ENCODE peak calls at places on chromosomes 5 and 9, in six cellular contexts. D, H, B, K, M and E are unnamed samples.

GRCh38 chr9:78004478-78005229 is 27.0 kb downstream of the GNAQ start:
- DNase-seq in D (no peak), K (no peak), H (peak), B (peak), M (no peak), E (no peak)

GRCh38 chr9:21465859-21466518 is 16.1 kb downstream of the IFNE start:
- DNase-seq in K (no peak), B (peak), D (peak), M (no peak), H (no peak), E (peak)

GRCh38 chr9:129362287-129363098 is 184.4 kb upstream of the IER5L start:
- DNase-seq in B (no peak), K (no peak), D (no peak), M (no peak), H (peak), E (no peak)

GRCh38 chr9:87518702-87519335 is 21.2 kb downstream of the DAPK1 start:
- DNase-seq in M (peak), D (no peak), H (peak), K (no peak), B (no peak), E (peak)

GRCh38 chr9:115296831-115297565 is 179.0 kb upstream of the TNC start:
- DNase-seq in B (no peak), H (no peak), K (peak), M (no peak), D (no peak), E (no peak)

GRCh38 chr5:52948418-52949076 is 40.6 kb upstream of the ITGA2 start:
- DNase-seq in K (peak), D (peak), H (peak), M (peak), B (peak), E (peak)

GRCh38 chr5:150618588-150619281 is 21.7 kb upstream of the SYNPO start:
- DNase-seq in M (no peak), B (no peak), D (no peak), K (no peak), H (peak), E (peak)

GRCh38 chr9:105415344-105415980 is 32.4 kb upstream of the FSD1L start:
- DNase-seq in H (peak), B (peak), K (peak), M (peak), D (peak), E (peak)

GRCh38 chr5:6712136-6712581 is 1.1 kb upstream of the TENT4A start:
- DNase-seq in M (no peak), K (peak), B (peak), D (peak), H (peak), E (peak)

GRCh38 chr9:16100596-16101091 is 547.8 kb downstream of the CCDC171 start:
- DNase-seq in D (no peak), B (no peak), M (peak), K (peak), H (peak), E (peak)

GRCh38 chr5:82595083-82595482 is 316.9 kb upstream of the RPS23 start:
- DNase-seq in D (no peak), H (peak), B (no peak), M (no peak), K (no peak), E (no peak)

GRCh38 chr9:84694248-84694647 is 24.7 kb downstream of the NTRK2 start:
- DNase-seq in K (no peak), M (no peak), B (no peak), D (peak), H (no peak), E (no peak)

GRCh38 chr9:83451308-83451707 is 86.9 kb downstream of the FRMD3 start:
- DNase-seq in D (no peak), K (no peak), H (no peak), B (no peak), M (no peak), E (no peak)

GRCh38 chr5:98424681-98425454 is 348.6 kb upstream of the RGMB start:
- DNase-seq in H (no peak), D (no peak), B (no peak), K (no peak), M (peak), E (peak)

GRCh38 chr5:96114736-96115466 is 153.2 kb upstream of the ELL2 start:
- DNase-seq in M (no peak), H (no peak), B (no peak), K (no peak), D (no peak), E (peak)

GRCh38 chr9:85401998-85402397 is 339.8 kb downstream of the AGTPBP1 start:
- DNase-seq in D (no peak), H (no peak), K (no peak), B (no peak), M (no peak), E (no peak)

GRCh38 chr5:124060010-124060409 is 548.0 kb downstream of the CSNK1G3 start:
- DNase-seq in H (no peak), D (no peak), B (no peak), K (no peak), M (no peak), E (no peak)

GRCh38 chr9:131755541-131756198 is 15.8 kb upstream of the RAPGEF1 start:
- DNase-seq in M (peak), B (peak), K (peak), D (peak), H (peak), E (peak)

GRCh38 chr5:54021413-54022155 is 288.8 kb downstream of the ARL15 start:
- DNase-seq in H (no peak), K (no peak), M (no peak), D (no peak), B (no peak), E (peak)

GRCh38 chr9:134942011-134942410 is 24.3 kb upstream of the FCN1 start:
- DNase-seq in H (no peak), M (no peak), B (no peak), K (no peak), D (no peak), E (no peak)

GRCh38 chr5:145903113-145903512 is 30.3 kb upstream of the GRXCR2 start:
- DNase-seq in D (no peak), M (no peak), H (no peak), K (no peak), B (peak), E (no peak)

GRCh38 chr9:79184821-79185220 is 386.9 kb upstream of the TLE4 start:
- DNase-seq in H (no peak), B (no peak), K (no peak), M (no peak), D (no peak), E (peak)

GRCh38 chr5:96344678-96345612 is 88.1 kb downstream of the PCSK1 start:
- DNase-seq in D (peak), B (peak), H (peak), K (no peak), M (no peak), E (peak)

GRCh38 chr5:91885291-91886265 is 502.5 kb upstream of the ARRDC3 start:
- DNase-seq in B (no peak), M (no peak), D (no peak), H (no peak), K (no peak), E (no peak)

GRCh38 chr5:177066227-177066626 is 20.5 kb upstream of the FGFR4 start:
- DNase-seq in D (no peak), M (no peak), K (no peak), B (no peak), H (no peak), E (no peak)

GRCh38 chr9:6598249-6598725 is 47.2 kb downstream of the GLDC start:
- DNase-seq in B (no peak), D (peak), K (no peak), M (no peak), H (no peak), E (no peak)

GRCh38 chr5:15499528-15500325 is at the start of gene FBXL7:
- DNase-seq in D (peak), K (peak), M (peak), B (peak), H (peak), E (peak)

GRCh38 chr5:168226012-168226411 is 65.4 kb upstream of the WWC1 start:
- DNase-seq in K (no peak), H (no peak), D (no peak), B (no peak), M (no peak), E (no peak)

GRCh38 chr5:159448-160172 is 31.7 kb upstream of the LRRC14B start:
- DNase-seq in H (no peak), M (no peak), B (no peak), D (no peak), K (peak), E (peak)

GRCh38 chr5:27313549-27313948 is 275.2 kb upstream of the CDH9 start:
- DNase-seq in K (no peak), H (no peak), M (no peak), B (no peak), D (no peak), E (no peak)

GRCh38 chr5:27316283-27316675 is 277.9 kb upstream of the CDH9 start:
- DNase-seq in K (no peak), H (no peak), B (peak), D (no peak), M (no peak), E (peak)

GRCh38 chr5:27312291-27312690 is 273.9 kb upstream of the CDH9 start:
- DNase-seq in D (no peak), K (no peak), H (no peak), B (no peak), M (no peak), E (no peak)

GRCh38 chr5:27318701-27319100 is 280.3 kb upstream of the CDH9 start:
- DNase-seq in D (no peak), H (no peak), M (no peak), B (no peak), K (no peak), E (peak)

DNA sequence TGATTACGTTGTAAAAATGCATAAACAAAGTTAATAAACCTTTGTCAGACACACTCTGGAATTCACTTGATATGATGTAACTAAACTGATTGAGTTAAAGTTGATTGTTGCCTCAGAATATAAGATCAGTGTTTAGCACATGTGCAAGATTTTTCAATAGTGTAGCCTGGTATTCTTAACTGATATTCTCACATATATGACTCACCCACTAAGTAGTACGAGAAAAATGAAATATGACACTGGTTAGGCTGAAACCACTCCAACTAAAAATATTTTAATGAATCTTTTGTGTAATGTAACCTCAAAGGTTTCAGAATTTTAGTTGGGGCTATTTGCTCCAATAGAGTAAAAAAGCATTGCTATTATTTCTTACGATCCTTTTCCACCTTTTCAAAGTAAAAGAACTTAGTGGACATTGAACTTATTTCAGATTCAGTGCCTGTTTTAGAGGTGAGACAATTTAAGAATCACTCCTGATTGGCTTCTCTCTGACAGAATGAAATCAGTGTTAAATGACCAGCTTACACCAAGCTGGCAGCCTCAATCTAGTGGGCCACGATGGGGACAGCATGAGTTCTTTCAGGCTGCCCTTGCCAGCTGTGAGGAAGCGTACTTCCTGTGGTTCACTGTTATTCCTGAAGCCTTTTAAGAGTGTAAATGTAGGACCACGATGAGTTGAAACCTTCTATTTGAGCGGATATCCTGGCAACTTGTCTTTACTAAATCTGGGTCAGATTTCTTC is 277.3 kb upstream of the CDH9 start:
- DNase-seq in H (no peak), D (no peak), K (no peak), M (no peak), B (no peak), E (peak)
- H3K4me3 ChIP-seq in H (no peak), D (no peak), K (no peak), M (no peak), B (no peak), E (no peak)

DNA sequence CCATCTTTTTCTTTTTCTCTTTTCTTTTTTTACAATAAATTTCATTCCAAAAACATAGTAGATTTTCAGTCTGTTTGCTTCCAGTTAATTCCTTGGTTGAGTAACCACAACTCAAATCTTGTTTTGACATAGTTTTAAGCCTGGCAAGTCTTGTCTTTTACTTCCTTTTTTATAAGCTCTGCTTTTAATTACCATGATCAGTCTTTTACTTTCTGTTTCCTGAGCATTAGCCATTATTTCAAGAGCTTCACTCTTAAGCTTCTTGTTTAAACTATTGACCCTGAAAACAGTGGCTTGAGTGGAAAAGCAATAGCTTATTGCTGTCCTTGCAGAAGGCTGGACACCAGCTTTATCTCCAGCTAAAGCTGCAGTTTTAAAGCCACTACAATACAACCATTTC is 1363.3 kb downstream of the MAT2B start:
- DNase-seq in M (no peak), D (peak), H (no peak), K (no peak), B (no peak), E (no peak)
- TF ChIP-seq CTCF in M (no peak), D (no peak), H (no peak), K (no peak), B (no peak), E (no peak)

GRCh38 chr5:140318778-140319177 is 15.9 kb upstream of the PFDN1 start:
- DNase-seq in M (no peak), D (no peak), K (no peak), B (no peak), H (no peak), E (no peak)

GRCh38 chr5:140321796-140322195 is 18.9 kb upstream of the PFDN1 start:
- DNase-seq in D (peak), H (peak), B (no peak), M (no peak), K (no peak), E (no peak)

GRCh38 chr5:140319833-140320232 is 16.9 kb upstream of the PFDN1 start:
- DNase-seq in M (no peak), D (no peak), B (no peak), H (no peak), K (no peak), E (no peak)

GRCh38 chr5:140312791-140313189 is 9.9 kb upstream of the PFDN1 start:
- DNase-seq in D (no peak), H (no peak), K (no peak), B (no peak), M (no peak), E (no peak)

GRCh38 chr5:140317859-140318258 is 15.0 kb upstream of the PFDN1 start:
- DNase-seq in D (no peak), K (no peak), B (peak), H (no peak), M (no peak), E (peak)
- H3K4me3 ChIP-seq in D (no peak), K (no peak), B (no peak), H (no peak), M (no peak), E (no peak)

GRCh38 chr9:137305060-137305787 is 3.2 kb upstream of the NRARP start:
- DNase-seq in H (peak), M (no peak), D (peak), B (peak), K (peak), E (no peak)
- TF ChIP-seq CTCF in H (peak), M (no peak), D (no peak), B (no peak), K (no peak), E (peak)

DNA sequence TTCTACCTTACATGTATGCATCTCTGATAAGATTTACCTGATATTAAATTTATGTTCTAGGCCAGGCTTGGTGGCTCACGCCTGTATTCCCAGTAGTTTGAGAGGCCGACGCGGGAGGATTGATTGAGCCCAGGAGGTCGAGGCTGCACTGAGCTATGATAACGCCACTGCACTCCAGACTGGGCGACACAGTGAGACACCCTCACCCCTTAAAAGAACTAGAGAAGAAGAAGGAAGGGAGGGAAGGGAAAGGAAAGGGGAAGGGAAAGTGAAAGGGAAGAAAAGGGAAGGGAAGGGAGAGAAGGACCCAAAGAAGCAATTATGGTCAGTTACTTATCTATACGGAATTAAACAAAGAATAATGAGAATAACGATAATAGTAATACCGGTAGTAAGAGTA is 1.2 kb upstream of the RFK start:
- DNase-seq in H (no peak), D (no peak), B (no peak), M (no peak), K (no peak), E (no peak)
- H3K4me3 ChIP-seq in H (no peak), D (peak), B (peak), M (peak), K (peak), E (no peak)

GRCh38 chr5:61675015-61675692 is 343.1 kb downstream of the ZSWIM6 start:
- DNase-seq in H (peak), B (peak), D (no peak), M (no peak), K (peak), E (no peak)
- TF ChIP-seq CTCF in H (peak), B (no peak), D (no peak), M (no peak), K (peak), E (no peak)